ENCODE peak calls at places on chromosomes 4 and X, in eight cellular contexts. S is suprapubic skin, E is ovary, X is psoas muscle, I is upper lobe of right lung, F is fibroblast of lung, U is mucosa of descending colon, Y is ascending aorta. M is an unnamed sample.

GRCh38 chr4:101806914-101807313 is 16.4 kb downstream of the BANK1 start:
- DNase-seq in E (no peak), Y (no peak), U (no peak), F (peak; percentile 5), X (no peak), I (no peak), S (no peak), M (no peak)

GRCh38 chr4:53233396-53233795 is 132.5 kb downstream of the SCFD2 start:
- DNase-seq in S (no peak), U (no peak), F (peak; percentile 74), Y (no peak), X (no peak), I (no peak), E (no peak), M (no peak)

GRCh38 chr4:40960926-40961325 is 211.2 kb downstream of the NSUN7 start:
- DNase-seq in X (no peak), I (no peak), S (no peak), U (no peak), E (no peak), Y (no peak), F (no peak), M (no peak)

GRCh38 chr4:34196375-34196774 is 2047.9 kb downstream of the ARAP2 start:
- DNase-seq in F (peak; percentile 15), U (no peak), I (no peak), X (no peak), E (no peak), Y (no peak), S (no peak), M (no peak)

GRCh38 chr4:19936471-19936870 is 315.2 kb upstream of the SLIT2 start:
- DNase-seq in X (no peak), U (no peak), F (peak; percentile 71), E (no peak), I (no peak), Y (no peak), S (no peak), M (no peak)

GRCh38 chr4:43456383-43456782 is 563.9 kb downstream of the GRXCR1 start:
- DNase-seq in I (no peak), E (no peak), F (peak; percentile 66), Y (no peak), X (no peak), S (no peak), U (no peak), M (no peak)

GRCh38 chr4:1195109-1195671 is 22.8 kb upstream of the SPON2 start:
- DNase-seq in E (peak; percentile 25), S (no peak), U (peak; percentile 31), Y (no peak), F (no peak), X (no peak), I (peak; percentile 57), M (no peak)

GRCh38 chrX:96538104-96538725 is 146.4 kb upstream of the DIAPH2 start:
- DNase-seq in E (no peak), X (no peak), U (peak; percentile 38), F (no peak), I (no peak), Y (no peak), S (no peak), M (peak; percentile 20)

GRCh38 chrX:22800806-22801205 is 199.0 kb upstream of the DDX53 start:
- DNase-seq in F (no peak), Y (no peak), S (no peak), I (no peak), E (no peak), U (no peak), X (no peak), M (no peak)

GRCh38 chr4:125639182-125639621 is 324.4 kb downstream of the FAT4 start:
- DNase-seq in I (no peak), F (peak; percentile 13), S (no peak), Y (no peak), X (no peak), U (no peak), E (no peak), M (no peak)

GRCh38 chrX:123959281-123960063 is 2.0 kb upstream of the STAG2 start:
- DNase-seq in Y (no peak), X (peak; percentile 78), F (peak; percentile 43), U (peak; percentile 63), I (peak; percentile 67), S (no peak), E (peak; percentile 69), M (peak; percentile 56)

GRCh38 chr4:139553751-139554670 is 2.0 kb downstream of the SETD7 start:
- DNase-seq in E (no peak), X (no peak), U (no peak), S (no peak), Y (no peak), I (no peak), F (no peak), M (no peak)

GRCh38 chr4:106507440-106507839 is 138.9 kb upstream of the GIMD1 start:
- DNase-seq in E (no peak), X (no peak), I (no peak), U (no peak), Y (no peak), S (no peak), F (no peak), M (no peak)

GRCh38 chr4:163193717-163194116 is 27.0 kb upstream of the NAF1 start:
- DNase-seq in F (no peak), I (no peak), Y (no peak), S (no peak), X (no peak), U (no peak), E (no peak), M (no peak)

GRCh38 chr4:68895561-68896198 is 55.9 kb downstream of the UGT2A3 start:
- DNase-seq in F (no peak), Y (no peak), U (no peak), I (no peak), S (no peak), X (no peak), E (no peak), M (no peak)

GRCh38 chr4:24273148-24273547 is 311.2 kb downstream of the DHX15 start:
- DNase-seq in X (no peak), U (no peak), E (no peak), Y (no peak), F (no peak), I (no peak), S (no peak), M (no peak)

GRCh38 chr4:124019749-124020549 is 623.4 kb downstream of the SPRY1 start:
- DNase-seq in U (no peak), X (no peak), S (no peak), F (peak; percentile 53), I (no peak), E (no peak), Y (no peak), M (no peak)

GRCh38 chr4:154732669-154733068 is 11.1 kb upstream of the LRAT start:
- DNase-seq in F (no peak), E (no peak), Y (no peak), X (no peak), U (no peak), I (no peak), S (no peak), M (no peak)

GRCh38 chrX:97009391-97009790 is 125.7 kb downstream of the RPA4 start:
- DNase-seq in Y (no peak), S (no peak), U (no peak), F (no peak), E (no peak), I (no peak), X (no peak), M (no peak)

GRCh38 chr4:151325320-151326246 is at the start of gene SH3D19:
- DNase-seq in S (peak; percentile 84), F (peak; percentile 58), Y (no peak), E (peak; percentile 68), I (peak; percentile 87), U (peak; percentile 91), X (peak; percentile 84), M (peak; percentile 78)

GRCh38 chr4:47287735-47288134 is 175.8 kb downstream of the COMMD8 start:
- DNase-seq in X (no peak), U (no peak), Y (no peak), E (no peak), S (no peak), I (no peak), F (peak; percentile 77), M (no peak)

GRCh38 chr4:59571805-59572430 is 1628.2 kb upstream of the ADGRL3 start:
- DNase-seq in E (no peak), I (no peak), U (no peak), X (no peak), S (no peak), Y (no peak), F (no peak), M (no peak)

GRCh38 chrX:111282141-111282540 is 11.9 kb upstream of the CAPN6 start:
- DNase-seq in S (no peak), X (no peak), Y (no peak), I (no peak), E (no peak), F (no peak), U (no peak), M (no peak)

GRCh38 chr4:151202851-151203455 is 74.0 kb upstream of the PRSS48 start:
- DNase-seq in I (no peak), Y (no peak), F (peak; percentile 37), E (peak; percentile 23), U (no peak), X (no peak), S (no peak), M (no peak)

GRCh38 chrX:129654652-129655546 is at the start of gene APLN:
- DNase-seq in I (peak; percentile 67), Y (no peak), E (peak; percentile 63), U (peak; percentile 47), X (peak; percentile 69), S (no peak), F (peak; percentile 42), M (no peak)

GRCh38 chrX:52979568-52979967 is 21.2 kb upstream of the FAM156A start:
- DNase-seq in F (peak; percentile 31), U (no peak), E (peak; percentile 28), Y (no peak), X (no peak), S (no peak), I (no peak), M (no peak)

GRCh38 chr4:154004859-154005520 is 216.1 kb upstream of the SFRP2 start:
- DNase-seq in S (no peak), U (no peak), Y (no peak), F (peak; percentile 92), E (no peak), I (no peak), X (no peak), M (no peak)

GRCh38 chr4:86924805-86925204 is 10.0 kb upstream of the AFF1 start:
- DNase-seq in S (no peak), Y (no peak), X (no peak), E (no peak), U (no peak), F (peak; percentile 64), I (no peak), M (no peak)
- H3K4me1 ChIP-seq in S (peaks cover 36% of the 10 kb centered on the region), Y (no peaks in the 10 kb centered on the region), X (peaks cover 22% of the 10 kb centered on the region), E (no peaks in the 10 kb centered on the region), U (no peaks in the 10 kb centered on the region), F (peaks cover 14% of the 10 kb centered on the region), I (no peaks in the 10 kb centered on the region), M (no peaks in the 10 kb centered on the region)

GRCh38 chr4:169068423-169068822 is 58.4 kb upstream of the CBR4 start:
- DNase-seq in Y (no peak), F (no peak), I (no peak), X (no peak), U (no peak), S (no peak), E (no peak), M (no peak)
- H3K4me1 ChIP-seq in Y (no peaks in the 10 kb centered on the region), F (no peaks in the 10 kb centered on the region), I (no peaks in the 10 kb centered on the region), X (no peaks in the 10 kb centered on the region), U (peaks cover 8% of the 10 kb centered on the region), S (peaks cover 42% of the 10 kb centered on the region), E (peaks cover 3% of the 10 kb centered on the region), M (no peaks in the 10 kb centered on the region)

GRCh38 chrX:17531500-17531899 is 156.5 kb downstream of the NHS start:
- DNase-seq in U (no peak), X (no peak), Y (no peak), I (no peak), F (no peak), E (no peak), S (no peak), M (no peak)
- H3K4me1 ChIP-seq in U (no peaks in the 10 kb centered on the region), X (no peaks in the 10 kb centered on the region), Y (peaks cover 2% of the 10 kb centered on the region), I (peaks cover 20% of the 10 kb centered on the region), F (no peaks in the 10 kb centered on the region), E (peaks cover 8% of the 10 kb centered on the region), S (peaks cover 14% of the 10 kb centered on the region), M (no peaks in the 10 kb centered on the region)

GRCh38 chr4:87009095-87009648 is 74.4 kb downstream of the AFF1 start:
- DNase-seq in Y (no peak), U (peak; percentile 37), F (no peak), S (no peak), E (no peak), I (no peak), X (no peak), M (no peak)
- H3K4me1 ChIP-seq in Y (no peaks in the 10 kb centered on the region), U (peaks cover 51% of the 10 kb centered on the region), F (peaks cover 6% of the 10 kb centered on the region), S (peaks cover 65% of the 10 kb centered on the region), E (peaks cover 13% of the 10 kb centered on the region), I (peaks cover 65% of the 10 kb centered on the region), X (peaks cover 70% of the 10 kb centered on the region), M (peaks cover 17% of the 10 kb centered on the region)